ENCODE peak calls at places on chromosomes 6 and 20, in six cellular contexts. S is neuronal stem cell, Q is H1, C is IMR-90, J is mesenchymal stem cell, E is H9. K is an unnamed sample.

GRCh38 chr6:130872250-130873095 is 45.3 kb downstream of the SMLR1 start:
- DNase-seq in Q (no peak), C (peak), J (peak), S (peak), E (peak), K (peak)

GRCh38 chr6:30819287-30819917 is 64.9 kb upstream of the DDR1 start:
- DNase-seq in E (no peak), C (peak), S (no peak), J (no peak), Q (no peak), K (peak)

GRCh38 chr6:20412674-20413073 is 11.0 kb downstream of the E2F3 start:
- DNase-seq in Q (no peak), J (no peak), S (no peak), C (no peak), E (no peak), K (no peak)

GRCh38 chr6:43667245-43668150 is 20.1 kb downstream of the MRPS18A start:
- DNase-seq in S (peak), Q (peak), J (peak), C (peak), E (peak), K (peak)

GRCh38 chr6:137874204-137875001 is 7.3 kb downstream of the TNFAIP3 start:
- DNase-seq in J (peak), C (no peak), Q (no peak), S (no peak), E (no peak), K (peak)

GRCh38 chr6:26249709-26249958 is 115.4 kb upstream of the BTN3A2 start:
- DNase-seq in C (no peak), J (no peak), Q (no peak), E (no peak), S (no peak), K (no peak)

GRCh38 chr20:52493177-52493711 is 301.7 kb upstream of the ZFP64 start:
- DNase-seq in C (peak), Q (no peak), S (no peak), E (no peak), J (peak), K (no peak)

GRCh38 chr6:46932526-46932925 is 10.8 kb upstream of the ADGRF5 start:
- DNase-seq in S (no peak), Q (no peak), J (peak), E (no peak), C (no peak), K (no peak)

GRCh38 chr20:14401479-14402138 is 64.2 kb upstream of the FLRT3 start:
- DNase-seq in E (no peak), Q (no peak), S (peak), J (no peak), C (no peak), K (no peak)

GRCh38 chr6:113120214-113120576 is 737.0 kb upstream of the MARCKS start:
- DNase-seq in S (no peak), E (no peak), Q (no peak), J (peak), C (peak), K (peak)

GRCh38 chr6:167825759-167826229 is 917 bp upstream of the AFDN start:
- DNase-seq in S (no peak), C (no peak), Q (peak), E (peak), J (peak), K (peak)

GRCh38 chr20:19661717-19662637 is 96.1 kb upstream of the RIN2 start:
- DNase-seq in Q (peak), J (peak), S (peak), C (peak), E (peak), K (peak)

GRCh38 chr20:38805958-38806854 is 709 bp downstream of the PPP1R16B start:
- DNase-seq in J (no peak), Q (no peak), E (no peak), C (no peak), S (no peak), K (no peak)

GRCh38 chr6:30887901-30888300 is 3.6 kb downstream of the DDR1 start:
- DNase-seq in Q (no peak), S (no peak), E (no peak), C (no peak), J (no peak), K (no peak)

GRCh38 chr6:3377536-3378397 is 79.1 kb downstream of the SLC22A23 start:
- DNase-seq in J (no peak), Q (no peak), S (no peak), E (no peak), C (peak), K (peak)

GRCh38 chr6:150632785-150633465 is 33.2 kb downstream of the PLEKHG1 start:
- DNase-seq in E (no peak), Q (no peak), C (no peak), J (no peak), S (no peak), K (no peak)

GRCh38 chr6:85157266-85157665 is 292.6 kb upstream of the NT5E start:
- DNase-seq in J (no peak), C (no peak), Q (no peak), S (no peak), E (no peak), K (no peak)

GRCh38 chr20:38222231-38222922 is 38.2 kb downstream of the KIAA1755 start:
- DNase-seq in E (peak), C (peak), S (peak), J (peak), Q (no peak), K (peak)

GRCh38 chr6:169368200-169368599 is 114.6 kb upstream of the THBS2 start:
- DNase-seq in S (no peak), J (no peak), E (no peak), Q (no peak), C (no peak), K (no peak)

GRCh38 chr6:169367507-169367906 is 113.9 kb upstream of the THBS2 start:
- DNase-seq in Q (no peak), S (no peak), C (no peak), J (no peak), E (no peak), K (no peak)

GRCh38 chr6:169370054-169370453 is 116.4 kb upstream of the THBS2 start:
- DNase-seq in C (peak), E (no peak), S (no peak), Q (no peak), J (no peak), K (no peak)

GRCh38 chr6:169363590-169363989 is 109.9 kb upstream of the THBS2 start:
- DNase-seq in E (no peak), Q (no peak), C (peak), J (no peak), S (no peak), K (no peak)

GRCh38 chr6:169366177-169366901 is 112.7 kb upstream of the THBS2 start:
- DNase-seq in S (no peak), J (no peak), E (no peak), Q (no peak), C (no peak), K (no peak)
- H4K91ac ChIP-seq in S (no peak), J (no peak), E (no peak), Q (no peak), C (no peak), K (no peak)

DNA sequence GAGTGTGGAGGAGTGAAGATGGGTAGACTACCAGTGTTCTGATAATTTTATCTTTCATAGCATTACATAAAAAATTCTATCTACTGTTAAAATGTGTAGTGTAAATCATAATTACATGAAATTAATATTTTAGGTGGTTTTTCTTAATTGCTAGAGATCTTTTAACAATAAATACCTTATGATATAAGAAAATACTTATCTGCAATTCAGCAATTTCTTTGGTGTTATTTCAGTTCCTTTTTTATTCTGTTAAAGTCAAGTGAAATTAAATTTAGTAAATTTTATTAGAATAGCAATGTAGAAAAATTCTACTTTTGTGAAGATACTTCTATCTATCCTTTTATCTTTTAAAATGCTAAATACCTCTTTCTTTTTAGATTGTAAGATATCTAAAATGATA is 104.3 kb downstream of the IMPG1 start:
- DNase-seq in J (no peak), E (no peak), C (no peak), S (no peak), Q (no peak), K (no peak)
- H2AK5ac ChIP-seq in J (no peak), E (no peak), C (no peak), S (no peak), Q (no peak), K (no peak)

GRCh38 chr20:50625986-50626677 is 65.2 kb downstream of the RIPOR3 start:
- DNase-seq in J (peak), E (peak), Q (no peak), C (peak), S (no peak), K (peak)
- H4K91ac ChIP-seq in J (peak), E (no peak), Q (no peak), C (peak), S (no peak), K (no peak)

GRCh38 chr6:109079981-109080380 is 14.7 kb downstream of the SESN1 start:
- DNase-seq in E (no peak), J (peak), C (no peak), S (no peak), Q (no peak), K (no peak)

GRCh38 chr6:109081026-109081425 is 13.6 kb downstream of the SESN1 start:
- DNase-seq in E (no peak), J (no peak), C (no peak), S (no peak), Q (no peak), K (no peak)

GRCh38 chr6:109083657-109084056 is 11.0 kb downstream of the SESN1 start:
- DNase-seq in S (no peak), E (no peak), Q (no peak), C (no peak), J (no peak), K (peak)

GRCh38 chr6:109081516-109081915 is 13.1 kb downstream of the SESN1 start:
- DNase-seq in C (no peak), E (no peak), S (no peak), Q (no peak), J (no peak), K (no peak)

DNA sequence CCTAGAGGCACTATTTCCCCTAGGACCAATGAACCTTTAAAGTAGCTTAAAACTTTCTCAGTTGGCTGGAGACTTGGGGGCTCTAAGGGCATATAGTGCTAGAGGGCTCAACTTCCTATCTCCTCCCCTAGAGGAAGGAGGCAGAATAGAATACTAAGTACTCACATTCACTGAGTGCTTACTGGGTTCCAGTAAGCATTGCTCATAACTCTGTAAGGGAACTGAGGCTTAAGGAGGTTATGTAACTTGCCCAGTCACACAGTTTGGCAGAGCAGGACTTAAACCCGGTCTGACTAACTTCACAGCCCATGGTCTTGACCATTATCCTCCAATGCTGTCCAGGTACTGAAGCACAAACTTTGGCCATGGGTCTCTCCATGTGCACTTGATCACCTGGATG is 12.5 kb downstream of the SESN1 start:
- DNase-seq in S (no peak), J (peak), E (no peak), Q (no peak), C (peak), K (peak)
- H2AK5ac ChIP-seq in S (no peak), J (no peak), E (no peak), Q (no peak), C (no peak), K (no peak)

GRCh38 chr6:97449437-97449966 is 166.5 kb upstream of the MMS22L start:
- DNase-seq in E (no peak), Q (no peak), S (no peak), J (no peak), C (no peak), K (no peak)
- H4K91ac ChIP-seq in E (no peak), Q (no peak), S (no peak), J (no peak), C (no peak), K (no peak)

GRCh38 chr20:33663161-33664084 is 1.3 kb downstream of the C20orf144 start:
- DNase-seq in S (peak), Q (no peak), E (peak), C (peak), J (peak), K (peak)

GRCh38 chr20:33666293-33667244 is at the start of gene ACTL10:
- DNase-seq in S (peak), C (peak), Q (peak), J (no peak), E (peak), K (peak)

GRCh38 chr20:33664085-33664761 is 2.1 kb downstream of the C20orf144 start:
- DNase-seq in S (no peak), C (no peak), E (no peak), J (no peak), Q (no peak), K (no peak)

GRCh38 chr20:33662172-33662571 is at the start of gene C20orf144:
- DNase-seq in S (no peak), Q (no peak), J (no peak), E (no peak), C (no peak), K (no peak)

GRCh38 chr20:33664762-33665144 is 2.0 kb upstream of the ACTL10 start:
- DNase-seq in C (no peak), J (peak), S (no peak), Q (no peak), E (no peak), K (no peak)
- H2AK5ac ChIP-seq in C (peak), J (peak), S (peak), Q (peak), E (no peak), K (no peak)

DNA sequence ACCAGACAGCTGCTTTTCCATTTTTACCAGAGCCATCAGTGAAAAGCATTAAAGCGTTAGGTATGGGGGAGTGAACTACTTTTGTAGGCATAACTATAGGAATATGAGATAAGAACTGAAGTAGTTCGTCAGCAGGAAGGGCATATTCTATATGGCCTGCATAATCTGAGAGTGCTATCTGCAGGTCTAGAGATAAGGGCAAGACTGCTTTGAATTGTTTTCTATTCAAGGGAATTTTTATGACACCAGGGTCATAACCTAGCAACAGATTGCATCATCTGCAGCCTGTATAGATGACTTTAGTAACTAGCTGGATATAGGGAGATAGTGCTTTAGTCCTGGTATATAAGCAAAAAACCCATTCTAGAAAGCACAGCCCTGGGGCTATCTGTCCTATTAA is 437.3 kb upstream of the HTR1E start:
- DNase-seq in J (no peak), S (no peak), Q (no peak), E (no peak), C (no peak), K (peak)
- H4K91ac ChIP-seq in J (no peak), S (no peak), Q (no peak), E (no peak), C (no peak), K (no peak)

GRCh38 chr20:4059631-4060030 is 44.3 kb upstream of the RNF24 start:
- DNase-seq in C (no peak), J (no peak), E (no peak), Q (no peak), S (no peak), K (no peak)

GRCh38 chr20:4061989-4062388 is 46.6 kb upstream of the RNF24 start:
- DNase-seq in S (no peak), J (no peak), E (no peak), C (no peak), Q (no peak), K (no peak)

GRCh38 chr20:4060054-4060795 is 44.9 kb upstream of the RNF24 start:
- DNase-seq in S (no peak), Q (no peak), J (no peak), C (no peak), E (no peak), K (no peak)

GRCh38 chr20:4062721-4063606 is 47.6 kb upstream of the RNF24 start:
- DNase-seq in J (no peak), E (no peak), S (no peak), C (no peak), Q (no peak), K (no peak)

GRCh38 chr20:4060856-4061440 is 45.6 kb upstream of the RNF24 start:
- DNase-seq in Q (no peak), S (no peak), J (no peak), C (no peak), E (no peak), K (no peak)
- H2AK5ac ChIP-seq in Q (peak), S (peak), J (no peak), C (no peak), E (no peak), K (no peak)

GRCh38 chr6:99490608-99491007 is 24.6 kb downstream of the USP45 start:
- DNase-seq in E (no peak), J (no peak), Q (no peak), C (no peak), S (no peak), K (no peak)
- H4K91ac ChIP-seq in E (no peak), J (no peak), Q (no peak), C (no peak), S (no peak), K (no peak)